ENCODE peak calls at places on chromosomes 11 and 22, in nine cellular contexts. L, U, N, R, H, M, D, Q and O are unnamed samples.

GRCh38 chr22:19576460-19577421 is 52.5 kb upstream of the CLDN5 start:
- DNase-seq in L (peak; percentile 36), U (no peak), N (peak; percentile 27), R (peak; percentile 30), H (no peak), M (no peak), D (no peak), Q (no peak), O (peak; percentile 32)

GRCh38 chr22:20469110-20469855 is 26.3 kb downstream of the KLHL22 start:
- DNase-seq in L (no peak), U (no peak), N (no peak), R (no peak), H (no peak), M (no peak), D (no peak), Q (no peak), O (no peak)

GRCh38 chr11:62266558-62266957 is 3.4 kb upstream of the SCGB2A2 start:
- DNase-seq in L (no peak), U (no peak), N (no peak), R (no peak), H (no peak), M (no peak), D (no peak), Q (no peak), O (no peak)

GRCh38 chr22:37893583-37893983 is 12.5 kb upstream of the MICALL1 start:
- DNase-seq in L (no peak), U (no peak), N (no peak), R (peak; percentile 37), H (no peak), M (no peak), D (no peak), Q (no peak), O (no peak)

GRCh38 chr11:76652989-76653673 is 17.4 kb downstream of the LRRC32 start:
- DNase-seq in L (no peak), U (no peak), N (no peak), R (no peak), H (no peak), M (no peak), D (no peak), Q (peak; percentile 44), O (no peak)

GRCh38 chr22:34390400-34390799 is 470.1 kb upstream of the LARGE1 start:
- DNase-seq in L (no peak), U (peak; percentile 46), N (no peak), R (peak; percentile 26), H (no peak), M (no peak), D (no peak), Q (no peak), O (no peak)

GRCh38 chr11:100984668-100985067 is 144.9 kb downstream of the PGR start:
- DNase-seq in L (no peak), U (no peak), N (no peak), R (peak; percentile 28), H (no peak), M (no peak), D (no peak), Q (no peak), O (no peak)

GRCh38 chr11:31711137-31711536 is 100.0 kb downstream of the PAX6 start:
- DNase-seq in L (no peak), U (no peak), N (no peak), R (no peak), H (no peak), M (no peak), D (no peak), Q (no peak), O (no peak)

GRCh38 chr11:32435947-32436750 is 810 bp upstream of the WT1 start:
- DNase-seq in L (no peak), U (peak; percentile 67), N (no peak), R (peak; percentile 61), H (no peak), M (no peak), D (no peak), Q (no peak), O (no peak)

GRCh38 chr11:101686514-101686913 is 102.7 kb upstream of the TRPC6 start:
- DNase-seq in L (no peak), U (no peak), N (peak; percentile 22), R (no peak), H (no peak), M (no peak), D (no peak), Q (no peak), O (peak; percentile 55)

GRCh38 chr11:107851704-107852315 is 6.8 kb downstream of the SLC35F2 start:
- DNase-seq in L (no peak), U (no peak), N (no peak), R (no peak), H (no peak), M (no peak), D (no peak), Q (no peak), O (no peak)

GRCh38 chr11:76802151-76802550 is 19.0 kb downstream of the TSKU start:
- DNase-seq in L (no peak), U (peak; percentile 16), N (no peak), R (no peak), H (no peak), M (no peak), D (no peak), Q (no peak), O (no peak)

GRCh38 chr11:23540101-23540561 is 679.9 kb upstream of the CCDC179 start:
- DNase-seq in L (no peak), U (peak; percentile 50), N (peak; percentile 41), R (peak; percentile 96), H (no peak), M (peak; percentile 18), D (peak; percentile 57), Q (no peak), O (peak; percentile 55)

GRCh38 chr11:111960916-111961315 is 23.8 kb downstream of the DIXDC1 start:
- DNase-seq in L (no peak), U (no peak), N (no peak), R (peak; percentile 37), H (no peak), M (no peak), D (no peak), Q (no peak), O (peak; percentile 87)

GRCh38 chr11:125215951-125216350 is 51.4 kb downstream of the PKNOX2 start:
- DNase-seq in L (no peak), U (no peak), N (no peak), R (no peak), H (no peak), M (no peak), D (no peak), Q (no peak), O (no peak)

GRCh38 chr22:37735054-37735453 is 38.2 kb downstream of the TRIOBP start:
- DNase-seq in L (peak; percentile 57), U (peak; percentile 73), N (no peak), R (peak; percentile 73), H (no peak), M (no peak), D (peak; percentile 75), Q (no peak), O (peak; percentile 70)

GRCh38 chr11:86116996-86117705 is 48.3 kb upstream of the PICALM start:
- DNase-seq in L (no peak), U (no peak), N (peak; percentile 23), R (no peak), H (no peak), M (no peak), D (no peak), Q (no peak), O (peak; percentile 19)

GRCh38 chr11:69311767-69312385 is 17.9 kb downstream of the MYEOV start:
- DNase-seq in L (no peak), U (no peak), N (peak; percentile 6), R (no peak), H (no peak), M (no peak), D (no peak), Q (peak; percentile 36), O (peak; percentile 44)
- H3K4me3 ChIP-seq in L (no peak overlapping the region), U (no peak overlapping the region), N (no peak overlapping the region), R (no peak overlapping the region), H (no peak overlapping the region), M (no peak overlapping the region), D (no peak overlapping the region), Q (no peak overlapping the region), O (no peak overlapping the region)

GRCh38 chr11:130164221-130164570 is 4.6 kb downstream of the ST14 start:
- DNase-seq in L (no peak), U (no peak), N (no peak), R (no peak), H (no peak), M (no peak), D (no peak), Q (no peak), O (no peak)
- H3K4me3 ChIP-seq in L (no peak overlapping the region), U (no peak overlapping the region), N (no peak overlapping the region), R (no peak overlapping the region), H (no peak overlapping the region), M (no peak overlapping the region), D (no peak overlapping the region), Q (no peak overlapping the region), O (no peak overlapping the region)

GRCh38 chr11:65429069-65429681 is 6.6 kb downstream of the NEAT1 start:
- DNase-seq in L (no peak), U (no peak), N (peak; percentile 84), R (peak; percentile 74), H (no peak), M (no peak), D (no peak), Q (peak; percentile 49), O (peak; percentile 64)
- H3K4me3 ChIP-seq in L (peak overlapping the region; percentile 85), U (no peak overlapping the region), N (peak overlapping the region; percentile 99), R (no peak overlapping the region), H (no peak overlapping the region), M (peak overlapping the region; percentile 97), D (no peak overlapping the region), Q (peak overlapping the region; percentile 95), O (no peak overlapping the region)

DNA sequence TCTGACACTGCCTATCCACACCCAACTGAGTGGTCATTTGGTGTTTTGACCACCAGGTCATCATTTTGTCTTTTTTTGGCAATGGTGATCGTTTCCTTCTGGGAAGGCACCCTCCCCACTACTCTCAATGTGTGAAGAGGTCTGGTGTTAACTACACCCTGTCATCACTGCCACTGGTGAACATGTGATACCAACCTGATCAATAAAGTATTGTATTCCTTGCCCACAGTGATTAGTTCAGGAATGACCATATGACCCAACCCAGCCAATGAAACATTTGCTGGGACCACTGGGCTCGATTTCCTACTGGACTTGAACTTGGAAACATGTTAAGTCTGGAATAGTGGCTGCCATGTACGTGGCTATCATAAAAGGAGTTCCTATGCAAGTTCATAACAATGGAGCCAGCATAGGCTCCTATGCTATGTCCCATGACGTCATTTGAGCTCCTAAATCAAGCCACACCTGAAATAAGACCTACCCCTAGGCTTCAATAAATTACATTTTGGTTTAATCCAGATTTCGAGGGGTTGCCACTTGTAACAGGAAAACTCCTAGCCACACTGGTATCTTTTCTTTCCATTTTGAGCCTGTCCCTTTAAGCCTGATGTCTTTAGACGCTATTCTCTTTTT is 51.1 kb downstream of the CHST1 start:
- DNase-seq in L (no peak), U (peak; percentile 20), N (no peak), R (no peak), H (no peak), M (no peak), D (no peak), Q (no peak), O (no peak)
- H3K4me3 ChIP-seq in L (no peak overlapping the region), U (no peak overlapping the region), N (no peak overlapping the region), R (no peak overlapping the region), H (no peak overlapping the region), M (no peak overlapping the region), D (no peak overlapping the region), Q (no peak overlapping the region), O (no peak overlapping the region)